ENCODE peak calls at places on chromosomes 3 and 15, in seven cellular contexts. W is trophoblast cell, U is neuronal stem cell, C is IMR-90, M is H9, P is mesenchymal stem cell, A is H1. E is an unnamed sample.

GRCh38 chr3:182364723-182365650 is 428.3 kb upstream of the ATP11B start:
- DNase-seq in C (no peak), M (no peak), P (peak), U (no peak), A (no peak), W (no peak), E (no peak)

GRCh38 chr3:188037965-188038581 is 115.9 kb upstream of the LPP start:
- DNase-seq in W (peak), A (no peak), M (no peak), U (no peak), C (peak), P (peak), E (no peak)

GRCh38 chr15:71249986-71250385 is 134.7 kb downstream of the THSD4 start:
- DNase-seq in M (no peak), A (no peak), W (peak), P (no peak), U (no peak), C (no peak), E (no peak)

GRCh38 chr3:65593780-65594752 is 444.7 kb downstream of the MAGI1 start:
- DNase-seq in U (no peak), P (peak), C (no peak), A (no peak), W (peak), M (no peak), E (no peak)

GRCh38 chr3:171753665-171754408 is 56.4 kb downstream of the PLD1 start:
- DNase-seq in M (no peak), U (no peak), W (no peak), P (peak), A (no peak), C (peak), E (no peak)

GRCh38 chr3:73432021-73432722 is 192.6 kb downstream of the PDZRN3 start:
- DNase-seq in A (no peak), P (peak), W (peak), C (peak), U (peak), M (no peak), E (peak)

GRCh38 chr3:114260152-114260551 is 22.8 kb upstream of the ZNF80 start:
- DNase-seq in A (no peak), C (no peak), U (no peak), W (no peak), M (no peak), P (no peak), E (peak)

GRCh38 chr15:77476999-77477398 is 56.3 kb downstream of the HMG20A start:
- DNase-seq in A (no peak), M (no peak), W (no peak), C (no peak), U (no peak), P (no peak), E (no peak)

GRCh38 chr3:59872121-59872520 is 822.3 kb upstream of the CFAP20DC start:
- DNase-seq in W (peak), U (no peak), M (no peak), C (no peak), A (no peak), P (no peak), E (peak)

GRCh38 chr3:23945653-23945902 is 492 bp downstream of the NR1D2 start:
- DNase-seq in C (no peak), U (no peak), P (no peak), M (no peak), W (no peak), A (no peak), E (no peak)

GRCh38 chr15:101773496-101774100 is 29.7 kb upstream of the OR4F6 start:
- DNase-seq in W (no peak), P (no peak), U (no peak), C (no peak), M (peak), A (peak), E (peak)

GRCh38 chr3:61960976-61961375 is 399.6 kb downstream of the PTPRG start:
- DNase-seq in U (no peak), P (no peak), M (no peak), C (no peak), A (no peak), W (no peak), E (no peak)

GRCh38 chr3:130707914-130708601 is 38.6 kb downstream of the PIK3R4 start:
- DNase-seq in W (no peak), C (no peak), P (no peak), M (no peak), U (no peak), A (no peak), E (no peak)

GRCh38 chr3:82736696-82737277 is 975.3 kb upstream of the GBE1 start:
- DNase-seq in P (no peak), U (no peak), M (peak), W (no peak), A (no peak), C (no peak), E (peak)

GRCh38 chr3:14435175-14436011 is 33.0 kb downstream of the SLC6A6 start:
- DNase-seq in A (no peak), P (no peak), U (no peak), M (no peak), W (peak), C (no peak), E (peak)

GRCh38 chr3:84077479-84077878 is 881.3 kb upstream of the CADM2 start:
- DNase-seq in M (no peak), A (no peak), W (no peak), P (no peak), C (no peak), U (no peak), E (peak)

GRCh38 chr3:156865732-156866131 is 39.6 kb downstream of the LEKR1 start:
- DNase-seq in P (no peak), W (no peak), U (no peak), A (no peak), M (no peak), C (peak), E (no peak)

GRCh38 chr15:77907824-77908751 is 169.4 kb downstream of the TBC1D2B start:
- DNase-seq in C (peak), U (no peak), A (no peak), M (peak), P (peak), W (peak), E (peak)

GRCh38 chr3:149969110-149969944 is 1.4 kb downstream of the PFN2 start:
- DNase-seq in A (no peak), M (peak), C (peak), U (peak), W (peak), P (peak), E (peak)

GRCh38 chr15:78129098-78130011 is 1.9 kb downstream of the CIB2 start:
- DNase-seq in A (no peak), W (no peak), M (no peak), P (no peak), C (no peak), U (no peak), E (no peak)

GRCh38 chr3:122533931-122534334 is 19.2 kb upstream of the KPNA1 start:
- DNase-seq in U (no peak), C (peak), A (no peak), P (peak), W (peak), M (no peak), E (peak)

GRCh38 chr3:131348911-131349310 is 32.7 kb upstream of the NUDT16 start:
- DNase-seq in M (no peak), C (no peak), A (no peak), P (no peak), W (no peak), U (no peak), E (no peak)

GRCh38 chr3:127610105-127610504 is 11.9 kb downstream of the MCM2 start:
- DNase-seq in W (peak), U (no peak), P (no peak), C (peak), M (no peak), A (no peak), E (no peak)

GRCh38 chr3:152779649-152780048 is 55.3 kb upstream of the P2RY1 start:
- DNase-seq in P (peak), C (no peak), U (peak), W (peak), A (no peak), M (no peak), E (peak)

GRCh38 chr3:140244893-140245292 is 309.9 kb downstream of the CLSTN2 start:
- DNase-seq in P (no peak), C (no peak), U (no peak), W (peak), M (no peak), A (no peak), E (peak)

GRCh38 chr3:85875589-85875988 is 916.8 kb downstream of the CADM2 start:
- DNase-seq in P (no peak), C (no peak), A (no peak), U (no peak), M (no peak), W (no peak), E (no peak)

GRCh38 chr3:192887047-192887446 is 30.6 kb downstream of the MB21D2 start:
- DNase-seq in U (no peak), M (no peak), W (no peak), A (no peak), P (peak), C (peak), E (peak)

GRCh38 chr3:76470285-76470684 is 569.6 kb upstream of the ROBO2 start:
- DNase-seq in A (no peak), M (no peak), U (no peak), W (peak), P (peak), C (peak), E (peak)

GRCh38 chr3:109187390-109187789 is 50.9 kb downstream of the C3orf85 start:
- DNase-seq in M (peak), C (no peak), U (no peak), W (no peak), P (no peak), A (peak), E (no peak)

GRCh38 chr3:98003306-98003969 is 31.2 kb upstream of the RIOX2 start:
- DNase-seq in A (no peak), M (no peak), C (no peak), U (no peak), W (no peak), P (no peak), E (no peak)

GRCh38 chr3:97996988-97997387 is 24.8 kb upstream of the RIOX2 start:
- DNase-seq in P (no peak), M (no peak), C (no peak), U (no peak), A (no peak), W (peak), E (no peak)

GRCh38 chr3:98005438-98005837 is 29.7 kb downstream of the GABRR3 start:
- DNase-seq in P (no peak), A (no peak), M (no peak), W (no peak), C (no peak), U (no peak), E (no peak)

GRCh38 chr3:97999103-97999502 is 26.9 kb upstream of the RIOX2 start:
- DNase-seq in U (no peak), A (no peak), P (no peak), M (no peak), C (no peak), W (no peak), E (no peak)

GRCh38 chr3:98002717-98003116 is 30.5 kb upstream of the RIOX2 start:
- DNase-seq in M (no peak), U (no peak), W (no peak), P (no peak), A (no peak), C (no peak), E (no peak)
- H2BK120ac ChIP-seq in M (no peak), U (no peak), W (no peak), P (no peak), A (no peak), C (no peak), E (no peak)

GRCh38 chr15:58717357-58717756 is 32.1 kb downstream of the ADAM10 start:
- DNase-seq in M (no peak), A (no peak), P (no peak), U (no peak), C (no peak), W (no peak), E (no peak)

GRCh38 chr15:58715266-58715917 is 34.1 kb downstream of the ADAM10 start:
- DNase-seq in U (no peak), M (no peak), W (no peak), P (no peak), A (no peak), C (no peak), E (no peak)

DNA sequence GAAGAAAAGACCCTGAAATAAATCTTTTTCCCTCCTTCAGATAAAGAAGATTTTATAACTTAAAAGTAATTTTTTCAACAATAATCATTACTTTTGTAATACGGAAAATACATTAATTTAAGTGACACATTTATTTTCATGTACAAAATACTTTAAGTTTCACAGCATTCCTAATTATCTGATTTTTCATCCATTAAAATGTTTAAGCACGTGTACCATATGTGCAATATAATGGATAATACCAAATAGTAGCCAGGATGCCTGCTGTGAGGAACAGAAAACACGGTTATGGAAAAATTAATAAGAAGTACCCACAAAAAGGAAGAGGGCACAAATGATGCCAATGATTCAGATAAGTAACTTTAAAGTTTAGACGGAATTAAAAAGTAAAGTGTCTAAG is 33.5 kb downstream of the ADAM10 start:
- DNase-seq in M (no peak), A (no peak), C (no peak), P (no peak), U (no peak), W (no peak), E (no peak)
- H3K27ac ChIP-seq in M (no peak), A (no peak), C (no peak), P (no peak), U (no peak), W (no peak), E (no peak)

GRCh38 chr3:94024385-94024784 is 4.0 kb downstream of the STX19 start:
- DNase-seq in M (no peak), U (no peak), W (no peak), C (peak), P (no peak), A (no peak), E (no peak)
- H2BK120ac ChIP-seq in M (no peak), U (no peak), W (no peak), C (no peak), P (peak), A (no peak), E (no peak)

DNA sequence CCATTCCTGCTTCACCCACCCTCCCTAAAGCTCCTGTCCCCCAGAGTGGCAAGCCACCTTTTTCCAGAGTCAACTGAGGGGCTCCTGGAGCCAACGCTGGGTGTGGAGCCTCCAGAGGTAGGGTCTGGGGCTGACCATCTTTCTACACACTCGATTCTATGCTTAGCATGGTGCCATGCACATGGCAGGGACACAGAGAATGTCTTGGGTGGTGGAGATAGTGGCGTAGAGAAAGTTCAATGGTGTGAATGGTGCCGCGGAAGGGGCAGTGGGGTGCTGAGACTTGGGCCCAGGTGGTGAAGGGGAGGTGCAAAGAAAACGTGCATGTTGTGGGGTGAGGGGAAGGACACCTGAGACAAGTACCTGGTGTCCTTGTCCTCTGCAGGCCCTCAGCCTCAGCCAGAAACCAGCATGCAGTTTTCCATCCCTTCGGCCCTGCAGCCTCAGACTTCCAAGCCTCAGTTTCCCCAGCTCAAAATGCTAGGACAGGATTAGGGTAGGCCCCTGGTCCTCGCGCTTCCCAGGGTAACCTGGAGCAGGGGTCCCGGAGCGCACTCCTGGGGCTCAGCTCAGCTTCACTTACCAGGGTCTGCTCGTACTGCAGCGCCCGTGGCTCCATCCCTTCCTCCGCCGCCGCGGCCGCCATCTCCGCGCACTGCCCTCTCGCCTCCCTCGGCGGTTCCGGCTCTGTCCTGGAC is 422 bp downstream of the CLCN2 start:
- DNase-seq in C (no peak), M (no peak), A (no peak), W (no peak), U (no peak), P (no peak), E (no peak)
- H3K27ac ChIP-seq in C (peak), M (no peak), A (no peak), W (no peak), U (peak), P (peak), E (no peak)

GRCh38 chr3:64291956-64292355 is 66.7 kb upstream of the PRICKLE2 start:
- DNase-seq in U (no peak), W (peak), C (peak), A (no peak), M (no peak), P (peak), E (no peak)
- H2BK120ac ChIP-seq in U (no peak), W (no peak), C (peak), A (no peak), M (no peak), P (no peak), E (no peak)

DNA sequence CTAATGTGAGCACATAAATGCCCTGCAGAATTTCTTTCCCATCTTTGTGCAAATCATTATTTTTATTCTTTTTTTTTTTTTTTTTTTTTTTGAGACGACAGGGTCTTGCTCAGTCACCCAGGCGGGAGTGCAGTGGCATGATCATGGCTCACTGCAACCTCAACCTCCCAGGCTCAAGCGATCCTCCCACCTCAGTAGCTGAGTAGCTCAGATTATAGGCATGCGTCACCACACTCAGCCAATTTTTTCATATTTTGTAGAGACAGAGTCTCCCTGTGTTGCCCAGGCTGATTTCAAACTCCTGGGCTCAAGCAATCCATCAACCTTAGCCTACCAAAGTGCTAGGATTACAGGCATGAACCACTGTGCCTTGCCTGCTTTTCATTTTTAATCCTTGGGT is 22.9 kb downstream of the DAG1 start:
- DNase-seq in A (no peak), M (no peak), W (no peak), P (no peak), C (no peak), U (no peak), E (no peak)
- H3K27ac ChIP-seq in A (no peak), M (no peak), W (no peak), P (no peak), C (no peak), U (no peak), E (no peak)

GRCh38 chr3:58048301-58048700 is 40.1 kb downstream of the FLNB start:
- DNase-seq in C (no peak), U (no peak), W (peak), A (no peak), M (no peak), P (peak), E (peak)

GRCh38 chr3:58047806-58048205 is 39.6 kb downstream of the FLNB start:
- DNase-seq in C (peak), W (peak), A (no peak), U (no peak), M (no peak), P (peak), E (peak)

GRCh38 chr3:58052373-58053273 is 44.4 kb downstream of the FLNB start:
- DNase-seq in P (peak), C (peak), M (no peak), A (no peak), W (peak), U (no peak), E (peak)

GRCh38 chr3:58051196-58051595 is 43.0 kb downstream of the FLNB start:
- DNase-seq in A (no peak), W (peak), C (peak), P (peak), U (no peak), M (no peak), E (no peak)

DNA sequence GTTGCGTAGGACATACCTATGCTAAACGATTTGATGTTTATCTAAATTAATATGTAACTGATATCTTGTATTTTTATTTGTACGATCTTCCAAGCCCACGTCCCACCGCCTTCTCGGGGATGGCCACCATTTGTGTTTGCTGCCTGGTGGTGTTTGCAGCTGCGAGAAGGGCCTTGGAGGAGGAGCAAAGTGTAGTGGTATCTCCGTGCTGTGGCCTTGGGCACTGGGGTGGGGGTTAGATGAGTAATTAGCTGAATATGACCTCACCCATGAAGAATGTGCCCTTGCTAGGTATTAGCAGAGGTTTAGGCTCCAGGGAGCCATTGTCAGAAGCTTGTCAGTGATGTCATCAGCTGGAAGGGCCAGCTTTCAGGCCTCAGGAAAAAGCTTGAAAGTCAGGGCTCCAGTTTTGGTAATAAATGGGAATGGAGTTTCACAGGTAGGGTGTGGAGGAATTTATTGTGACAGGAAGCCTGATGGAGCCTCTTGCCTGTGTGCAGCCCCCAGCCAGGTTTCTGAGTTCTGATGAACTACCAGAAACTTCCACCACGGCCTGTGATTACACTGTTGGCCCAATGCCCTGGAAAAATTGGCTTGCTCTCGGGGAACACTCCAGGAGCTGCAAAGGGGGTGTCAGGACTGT is 41.0 kb downstream of the FLNB start:
- DNase-seq in C (peak), P (peak), A (peak), W (peak), M (peak), U (peak), E (peak)
- H2BK120ac ChIP-seq in C (peak), P (peak), A (peak), W (peak), M (peak), U (no peak), E (peak)

DNA sequence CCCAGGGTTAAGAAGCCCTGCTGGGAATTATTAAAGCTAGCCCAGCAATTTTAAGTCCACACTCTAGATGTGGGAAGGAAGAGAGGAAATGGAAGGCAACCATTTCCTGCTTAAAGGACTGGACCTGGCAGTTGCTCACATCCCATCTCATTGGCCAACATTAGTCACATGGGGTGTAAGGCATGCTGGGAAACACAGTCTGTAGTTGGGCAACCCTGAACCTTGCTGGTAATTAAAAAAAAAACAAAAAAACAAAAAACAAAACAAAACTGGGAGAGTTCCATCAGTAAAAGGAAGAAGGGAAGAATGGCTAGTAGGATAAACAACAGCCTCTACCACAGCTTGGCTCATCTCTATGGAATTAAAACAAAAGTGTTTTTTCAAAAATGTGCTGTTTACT is 136.0 kb downstream of the VGLL4 start:
- DNase-seq in C (peak), U (no peak), P (peak), W (no peak), A (peak), M (no peak), E (peak)
- H3K27ac ChIP-seq in C (peak), U (no peak), P (no peak), W (no peak), A (no peak), M (no peak), E (no peak)

E was measured in mesendoderm.